ENCODE peak calls at places on chromosome 7, in nine cellular contexts. One of them, this sample, is unnamed.

GRCh38 chr7:2635810-2636701 is 4.3 kb downstream of the TTYH3 start:
- DNase-seq in activated CD8-positive, alpha-beta memory T cell treated with anti-CD3 and anti-CD28 coated beads, Interleukin-2, amount 10 ng/mL, durations not matched to agents 7 days and 5 days: no peak
- DNase-seq in retinal pigment epithelial cell: peak; percentile 82
- DNase-seq in T47D: no peak
- DNase-seq in AG04449: no peak
- DNase-seq in cardiac muscle cell: peak; percentile 70
- DNase-seq in brain microvascular endothelial cell: no peak
- DNase-seq in substantia nigra: peak; percentile 67
- DNase-seq in OCI-LY7: no peak
- DNase-seq in this sample: no peak

GRCh38 chr7:129055294-129055816 is 444 bp upstream of the TNPO3 start:
- DNase-seq in activated CD8-positive, alpha-beta memory T cell treated with anti-CD3 and anti-CD28 coated beads, Interleukin-2, amount 10 ng/mL, durations not matched to agents 7 days and 5 days: no peak
- DNase-seq in retinal pigment epithelial cell: no peak
- DNase-seq in T47D: no peak
- DNase-seq in AG04449: no peak
- DNase-seq in cardiac muscle cell: no peak
- DNase-seq in brain microvascular endothelial cell: no peak
- DNase-seq in substantia nigra: no peak
- DNase-seq in OCI-LY7: no peak
- DNase-seq in this sample: no peak

GRCh38 chr7:101066141-101066857 is 19.0 kb upstream of the TRIM56 start:
- DNase-seq in activated CD8-positive, alpha-beta memory T cell treated with anti-CD3 and anti-CD28 coated beads, Interleukin-2, amount 10 ng/mL, durations not matched to agents 7 days and 5 days: no peak
- DNase-seq in retinal pigment epithelial cell: no peak
- DNase-seq in T47D: no peak
- DNase-seq in AG04449: no peak
- DNase-seq in cardiac muscle cell: no peak
- DNase-seq in brain microvascular endothelial cell: peak; percentile 12
- DNase-seq in substantia nigra: no peak
- DNase-seq in OCI-LY7: no peak
- DNase-seq in this sample: peak; percentile 48

GRCh38 chr7:150421831-150422230 is 28.6 kb upstream of the GIMAP8 start:
- DNase-seq in activated CD8-positive, alpha-beta memory T cell treated with anti-CD3 and anti-CD28 coated beads, Interleukin-2, amount 10 ng/mL, durations not matched to agents 7 days and 5 days: no peak
- DNase-seq in retinal pigment epithelial cell: no peak
- DNase-seq in T47D: no peak
- DNase-seq in AG04449: no peak
- DNase-seq in cardiac muscle cell: no peak
- DNase-seq in brain microvascular endothelial cell: no peak
- DNase-seq in substantia nigra: no peak
- DNase-seq in OCI-LY7: no peak
- DNase-seq in this sample: no peak

GRCh38 chr7:151206914-151207313 is 3.4 kb downstream of the H2BK1 start:
- DNase-seq in activated CD8-positive, alpha-beta memory T cell treated with anti-CD3 and anti-CD28 coated beads, Interleukin-2, amount 10 ng/mL, durations not matched to agents 7 days and 5 days: peak; percentile 63
- DNase-seq in retinal pigment epithelial cell: peak; percentile 2
- DNase-seq in T47D: no peak
- DNase-seq in AG04449: no peak
- DNase-seq in cardiac muscle cell: no peak
- DNase-seq in brain microvascular endothelial cell: no peak
- DNase-seq in substantia nigra: no peak
- DNase-seq in OCI-LY7: no peak
- DNase-seq in this sample: peak; percentile 38

GRCh38 chr7:151782598-151783448 is 94.1 kb downstream of the PRKAG2 start:
- DNase-seq in activated CD8-positive, alpha-beta memory T cell treated with anti-CD3 and anti-CD28 coated beads, Interleukin-2, amount 10 ng/mL, durations not matched to agents 7 days and 5 days: peak; percentile 82
- DNase-seq in retinal pigment epithelial cell: peak; percentile 8
- DNase-seq in T47D: peak; percentile 48
- DNase-seq in AG04449: no peak
- DNase-seq in cardiac muscle cell: peak; percentile 59
- DNase-seq in brain microvascular endothelial cell: peak; percentile 34
- DNase-seq in substantia nigra: peak; percentile 79
- DNase-seq in OCI-LY7: peak; percentile 45
- DNase-seq in this sample: peak; percentile 87

GRCh38 chr7:2870471-2870941 is 26.4 kb upstream of the GNA12 start:
- DNase-seq in activated CD8-positive, alpha-beta memory T cell treated with anti-CD3 and anti-CD28 coated beads, Interleukin-2, amount 10 ng/mL, durations not matched to agents 7 days and 5 days: peak; percentile 59
- DNase-seq in retinal pigment epithelial cell: no peak
- DNase-seq in T47D: no peak
- DNase-seq in AG04449: no peak
- DNase-seq in cardiac muscle cell: peak; percentile 84
- DNase-seq in brain microvascular endothelial cell: peak; percentile 68
- DNase-seq in substantia nigra: peak; percentile 39
- DNase-seq in OCI-LY7: peak; percentile 69
- DNase-seq in this sample: peak; percentile 72

GRCh38 chr7:28354601-28355062 is 57.7 kb upstream of the CREB5 start:
- DNase-seq in activated CD8-positive, alpha-beta memory T cell treated with anti-CD3 and anti-CD28 coated beads, Interleukin-2, amount 10 ng/mL, durations not matched to agents 7 days and 5 days: no peak
- DNase-seq in retinal pigment epithelial cell: peak; percentile 99
- DNase-seq in T47D: no peak
- DNase-seq in AG04449: peak; percentile 92
- DNase-seq in cardiac muscle cell: peak; percentile 80
- DNase-seq in brain microvascular endothelial cell: peak; percentile 82
- DNase-seq in substantia nigra: no peak
- DNase-seq in OCI-LY7: no peak
- DNase-seq in this sample: no peak

GRCh38 chr7:90769036-90769435 is 172.9 kb downstream of the CDK14 start:
- DNase-seq in activated CD8-positive, alpha-beta memory T cell treated with anti-CD3 and anti-CD28 coated beads, Interleukin-2, amount 10 ng/mL, durations not matched to agents 7 days and 5 days: no peak
- DNase-seq in retinal pigment epithelial cell: no peak
- DNase-seq in T47D: no peak
- DNase-seq in AG04449: no peak
- DNase-seq in cardiac muscle cell: no peak
- DNase-seq in brain microvascular endothelial cell: no peak
- DNase-seq in substantia nigra: no peak
- DNase-seq in OCI-LY7: no peak
- DNase-seq in this sample: no peak

GRCh38 chr7:99791667-99792356 is 7.8 kb upstream of the CYP3A4 start:
- DNase-seq in activated CD8-positive, alpha-beta memory T cell treated with anti-CD3 and anti-CD28 coated beads, Interleukin-2, amount 10 ng/mL, durations not matched to agents 7 days and 5 days: no peak
- DNase-seq in retinal pigment epithelial cell: no peak
- DNase-seq in T47D: no peak
- DNase-seq in AG04449: no peak
- DNase-seq in cardiac muscle cell: no peak
- DNase-seq in brain microvascular endothelial cell: no peak
- DNase-seq in substantia nigra: no peak
- DNase-seq in OCI-LY7: no peak
- DNase-seq in this sample: no peak

GRCh38 chr7:17580141-17580540 is 281.7 kb downstream of the AHR start:
- DNase-seq in activated CD8-positive, alpha-beta memory T cell treated with anti-CD3 and anti-CD28 coated beads, Interleukin-2, amount 10 ng/mL, durations not matched to agents 7 days and 5 days: no peak
- DNase-seq in retinal pigment epithelial cell: no peak
- DNase-seq in T47D: no peak
- DNase-seq in AG04449: peak; percentile 53
- DNase-seq in cardiac muscle cell: peak; percentile 73
- DNase-seq in brain microvascular endothelial cell: peak; percentile 84
- DNase-seq in substantia nigra: no peak
- DNase-seq in OCI-LY7: no peak
- DNase-seq in this sample: no peak

This sample was measured in NB4.